ENCODE peak calls at places on chromosomes 4 and X, in nine cellular contexts. V is thyroid gland; S is ovary; J is heart right ventricle; H is PC-3; B is A549; W is uterus; I is body of pancreas; U is CD8-positive, alpha-beta T cell. G is an unnamed sample.

GRCh38 chr4:101346312-101346561 is 1.1 kb downstream of the PPP3CA start:
- DNase-seq in I (no peak), W (no peak), B (no peak), V (no peak), J (peak; percentile 52), U (no peak), H (no peak), S (no peak), G (no peak)

GRCh38 chrX:71227370-71228062 is 4.5 kb downstream of the GJB1 start:
- DNase-seq in B (no peak), W (no peak), U (no peak), S (no peak), V (no peak), I (no peak), J (no peak), H (no peak), G (no peak)

GRCh38 chrX:154710309-154710708 is 40.6 kb downstream of the GAB3 start:
- DNase-seq in S (no peak), U (no peak), I (no peak), B (no peak), J (no peak), H (no peak), W (no peak), V (no peak), G (no peak)

GRCh38 chr4:80611366-80611765 is 275.8 kb downstream of the CFAP299 start:
- DNase-seq in V (no peak), I (no peak), J (no peak), U (no peak), W (no peak), H (no peak), B (no peak), S (no peak), G (no peak)

GRCh38 chrX:134537179-134537945 is 77.4 kb downstream of the HPRT1 start:
- DNase-seq in V (no peak), J (no peak), H (peak; percentile 56), S (no peak), U (no peak), B (peak; percentile 71), W (no peak), I (no peak), G (no peak)

GRCh38 chr4:67051000-67051789 is 494.1 kb downstream of the CENPC start:
- DNase-seq in W (no peak), V (no peak), J (no peak), S (no peak), H (no peak), I (no peak), B (no peak), U (no peak), G (no peak)

GRCh38 chr4:100547541-100548208 is 29.9 kb upstream of the EMCN start:
- DNase-seq in J (no peak), V (no peak), W (no peak), H (no peak), B (no peak), S (no peak), I (no peak), U (no peak), G (no peak)

GRCh38 chr4:108814327-108814726 is 51.5 kb upstream of the ETNPPL start:
- DNase-seq in I (peak; percentile 38), U (no peak), J (no peak), W (no peak), S (no peak), V (no peak), B (no peak), H (no peak), G (no peak)

GRCh38 chrX:130575831-130576404 is 174.1 kb downstream of the RBMX2 start:
- DNase-seq in U (peak; percentile 0), I (peak; percentile 57), B (peak; percentile 32), J (peak; percentile 4), V (peak; percentile 58), W (peak; percentile 19), H (peak; percentile 56), S (peak; percentile 16), G (peak; percentile 16)

GRCh38 chr4:126385954-126386353 is 1071.2 kb downstream of the FAT4 start:
- DNase-seq in V (no peak), W (no peak), H (no peak), J (no peak), U (no peak), I (no peak), B (no peak), S (no peak), G (no peak)

GRCh38 chrX:97898798-97899197 is 1015.1 kb downstream of the RPA4 start:
- DNase-seq in S (no peak), W (no peak), U (no peak), H (no peak), B (no peak), I (no peak), J (no peak), V (no peak), G (no peak)

GRCh38 chr4:23930750-23931488 is 41.1 kb upstream of the PPARGC1A start:
- DNase-seq in H (no peak), B (no peak), I (peak; percentile 61), S (no peak), W (peak; percentile 26), U (no peak), V (peak; percentile 98), J (peak; percentile 87), G (peak; percentile 96)

GRCh38 chrX:134908235-134908834 is 82.5 kb upstream of the SMIM10 start:
- DNase-seq in J (no peak), I (no peak), U (no peak), S (no peak), H (peak; percentile 37), B (no peak), V (no peak), W (no peak), G (no peak)

GRCh38 chrX:80812176-80812575 is 2.5 kb upstream of the BRWD3 start:
- DNase-seq in U (peak; percentile 6), I (no peak), J (peak; percentile 7), B (no peak), S (no peak), V (peak; percentile 66), H (peak; percentile 26), W (no peak), G (no peak)

GRCh38 chrX:11944486-11944885 is 186.4 kb downstream of the MSL3 start:
- DNase-seq in J (no peak), H (peak; percentile 66), B (peak; percentile 11), S (no peak), W (no peak), V (no peak), U (no peak), I (no peak), G (no peak)

GRCh38 chr4:22458112-22458511 is 57.8 kb downstream of the ADGRA3 start:
- DNase-seq in V (peak; percentile 69), W (no peak), J (no peak), U (no peak), B (no peak), H (peak; percentile 31), S (no peak), I (no peak), G (peak; percentile 19)

GRCh38 chrX:123153846-123154335 is 30.2 kb upstream of the GRIA3 start:
- DNase-seq in B (no peak), J (no peak), W (no peak), H (no peak), V (no peak), U (no peak), S (no peak), I (no peak), G (no peak)

DNA sequence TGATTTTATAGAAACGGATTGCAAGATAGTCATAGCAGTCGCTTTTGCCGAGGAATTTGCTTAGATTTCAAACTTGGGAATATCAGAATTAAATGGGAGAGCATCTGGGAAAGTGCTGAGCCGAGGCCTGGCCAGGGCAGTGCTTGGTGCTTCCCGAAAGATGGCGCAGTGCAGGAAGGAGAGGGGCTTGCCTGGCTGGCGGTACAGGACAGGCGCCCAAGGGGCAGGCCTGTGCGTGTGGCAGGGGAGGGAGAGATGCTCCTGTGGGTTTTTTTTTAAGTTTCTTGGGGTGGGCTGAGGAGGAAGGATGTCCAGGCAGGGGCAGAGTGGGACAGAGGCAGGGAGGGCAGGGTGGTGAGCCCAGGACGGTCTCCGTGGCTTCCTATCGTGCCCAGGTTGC is 241.1 kb downstream of the AFAP1 start:
- DNase-seq in S (peak; percentile 51), B (no peak), V (no peak), W (no peak), U (no peak), H (no peak), I (no peak), J (no peak), G (no peak)
- TF ChIP-seq CTCF in S (no peak), B (no peak), V (no peak), W (peak; percentile 7), U (no peak), H (no peak), I (no peak), J (no peak), G (no peak)

DNA sequence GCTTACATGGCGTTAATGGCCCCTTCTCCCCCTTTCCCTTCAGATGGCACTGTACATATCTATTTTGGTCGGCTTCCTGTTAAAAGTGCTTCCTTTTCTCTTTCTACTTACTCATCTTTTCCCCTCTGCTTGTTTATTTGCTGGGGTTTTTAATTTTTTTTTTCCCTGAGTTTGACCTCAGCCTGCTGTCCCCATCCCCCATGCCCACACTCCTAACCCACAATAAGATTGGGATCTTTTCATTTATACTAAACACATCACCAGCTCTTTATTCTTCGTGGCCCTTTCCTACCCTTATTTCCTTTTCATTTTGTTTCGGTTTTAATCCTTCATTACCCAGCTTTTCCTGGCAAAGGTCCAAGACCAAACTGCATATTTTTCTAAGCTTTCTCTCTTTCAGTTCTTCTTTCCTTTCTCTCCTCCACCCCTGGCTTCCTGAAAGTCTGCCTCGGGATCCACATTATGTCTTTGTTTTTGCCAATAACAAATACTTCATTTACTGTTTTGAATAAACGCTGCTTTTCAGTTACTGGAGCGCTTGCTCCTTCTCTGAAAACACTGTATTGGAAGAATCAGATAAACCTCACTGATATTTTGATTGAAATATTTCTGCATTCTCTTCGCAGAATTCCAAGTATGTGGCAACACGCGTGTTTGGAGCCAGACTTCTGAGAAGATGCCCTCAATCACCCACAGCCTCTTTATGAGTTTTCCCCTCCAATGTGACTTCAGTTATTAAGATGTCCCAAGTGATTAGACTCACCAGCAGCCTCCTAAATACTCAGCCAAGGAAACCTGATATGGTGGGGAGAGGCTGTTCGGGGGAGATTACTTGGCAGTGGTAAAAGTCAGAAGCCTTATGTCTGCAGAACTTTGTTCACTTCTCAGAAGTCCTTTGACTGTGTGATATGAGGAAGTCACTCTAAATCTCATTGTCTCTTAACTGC is 151.8 kb upstream of the USP9X start:
- DNase-seq in U (no peak), B (no peak), W (no peak), I (no peak), V (no peak), J (peak; percentile 33), H (peak; percentile 27), S (no peak), G (no peak)
- H3K27ac ChIP-seq in U (peak overlapping the region; percentile 19), B (peak overlapping the region; percentile 81), W (peak overlapping the region; percentile 47), I (peak overlapping the region; percentile 9), V (peak overlapping the region; percentile 51), J (peak overlapping the region; percentile 60), H (peak overlapping the region; percentile 9), S (peak overlapping the region; percentile 57), G (peak overlapping the region; percentile 41)

GRCh38 chrX:119399772-119400101 is 601 bp downstream of the SLC25A43 start:
- DNase-seq in H (no peak), U (no peak), V (no peak), S (no peak), I (no peak), B (peak; percentile 38), W (no peak), J (no peak), G (no peak)
- H3K4me3 ChIP-seq in H (peak overlapping the region; percentile 91), U (peak overlapping the region; percentile 57), V (no peak overlapping the region), S (peak overlapping the region; percentile 59), I (peak overlapping the region; percentile 30), B (peak overlapping the region; percentile 78), W (peak overlapping the region; percentile 31), J (peak overlapping the region; percentile 59), G (peak overlapping the region; percentile 64)

GRCh38 chrX:139936259-139936658 is 3.4 kb upstream of the ATP11C start:
- DNase-seq in S (no peak), B (peak; percentile 7), U (no peak), W (no peak), V (no peak), J (no peak), I (no peak), H (peak; percentile 26), G (no peak)
- TF ChIP-seq CTCF in S (no peak), B (no peak), U (no peak), W (no peak), V (no peak), J (no peak), I (no peak), H (peak; percentile 20), G (no peak)